ENCODE peak calls at places on chromosomes 4 and X, in six cellular contexts. A, U, H, Y, Z and N are unnamed samples.

GRCh38 chr4:98828801-98829200 is 100.1 kb downstream of the EIF4E start:
- DNase-seq in H (no peak), Z (peak; percentile 12), U (no peak), Y (peak; percentile 57), A (no peak), N (no peak)

GRCh38 chrX:20418379-20418778 is 151.7 kb upstream of the RPS6KA3 start:
- DNase-seq in Y (peak; percentile 17), A (no peak), Z (no peak), H (no peak), U (no peak), N (no peak)

GRCh38 chrX:55187281-55187680 is 32.9 kb upstream of the PAGE5 start:
- DNase-seq in Y (peak; percentile 6), U (no peak), A (no peak), H (no peak), Z (peak; percentile 30), N (no peak)

GRCh38 chr4:145388043-145388442 is 93.6 kb upstream of the SMAD1 start:
- DNase-seq in Y (no peak), U (no peak), Z (no peak), A (no peak), H (no peak), N (no peak)

GRCh38 chr4:52091811-52092210 is 40.7 kb downstream of the SPATA18 start:
- DNase-seq in U (no peak), H (no peak), Z (no peak), Y (no peak), A (no peak), N (no peak)

GRCh38 chr4:8776366-8776765 is 95.3 kb downstream of the HMX1 start:
- DNase-seq in A (no peak), H (peak; percentile 34), Y (no peak), U (no peak), Z (no peak), N (no peak)

GRCh38 chrX:101208152-101208905 is 11.3 kb upstream of the DRP2 start:
- DNase-seq in H (no peak), Z (no peak), Y (no peak), A (no peak), U (no peak), N (no peak)

GRCh38 chr4:100557306-100557705 is 39.5 kb upstream of the EMCN start:
- DNase-seq in Y (no peak), Z (no peak), H (no peak), A (no peak), U (no peak), N (no peak)

GRCh38 chr4:159171287-159171686 is 68.4 kb downstream of the RAPGEF2 start:
- DNase-seq in A (no peak), U (no peak), Z (peak; percentile 15), H (no peak), Y (peak; percentile 45), N (no peak)

GRCh38 chr4:56981795-56982201 is 3.1 kb downstream of the POLR2B start:
- DNase-seq in Z (peak; percentile 55), A (no peak), Y (no peak), H (no peak), U (no peak), N (no peak)

GRCh38 chrX:2705036-2705435 is 13.9 kb downstream of the CD99 start:
- DNase-seq in U (no peak), A (no peak), Y (peak; percentile 70), H (no peak), Z (no peak), N (no peak)

GRCh38 chr4:18021470-18021719 is 160 bp downstream of the LCORL start:
- DNase-seq in Y (no peak), H (no peak), A (no peak), Z (no peak), U (no peak), N (no peak)

GRCh38 chr4:133081246-133081645 is 67.8 kb upstream of the PCDH10 start:
- DNase-seq in H (no peak), U (no peak), Z (no peak), A (no peak), Y (no peak), N (no peak)

GRCh38 chrX:34875204-34875603 is 67.4 kb upstream of the FAM47B start:
- DNase-seq in U (peak; percentile 12), H (no peak), A (no peak), Y (no peak), Z (no peak), N (no peak)

GRCh38 chr4:6689506-6689960 is 4.1 kb upstream of the S100P start:
- DNase-seq in U (no peak), Z (no peak), Y (no peak), A (no peak), H (no peak), N (no peak)

GRCh38 chr4:15893967-15894366 is 44.6 kb downstream of the FGFBP1 start:
- DNase-seq in A (no peak), Y (no peak), H (no peak), Z (peak; percentile 72), U (peak; percentile 32), N (no peak)

GRCh38 chr4:150573534-150573933 is 8.4 kb upstream of the MAB21L2 start:
- DNase-seq in Z (no peak), U (peak; percentile 7), Y (no peak), A (no peak), H (no peak), N (no peak)